ENCODE peak calls at places on chromosomes 16 and 17, in eight cellular contexts. O is aorta; N is SK-N-DZ; F is HuH-7; H is stimulated activated CD4-positive, alpha-beta T cell treated with anti-CD3 and anti-CD28 coated beads, TNF-alpha, amount 100 ng/mL, for 1 hour; I is activated naive CD4-positive, alpha-beta T cell treated with anti-CD3 and anti-CD28 coated beads, Interleukin-2, amount 10 ng/mL, durations not matched to agents 7 days and 5 days; C is fibroblast of the aortic adventitia; P is left ventricle myocardium inferior. M is an unnamed sample.

GRCh38 chr17:46212634-46213435 is 19.6 kb upstream of the KANSL1 start:
- DNase-seq in O (no peak), P (no peak), H (peak), C (peak), F (peak), I (peak), N (peak), M (peak)

GRCh38 chr16:67723151-67723915 is 4.2 kb upstream of the GFOD2 start:
- DNase-seq in N (no peak), P (no peak), H (no peak), C (no peak), I (no peak), F (no peak), O (peak), M (peak)

GRCh38 chr16:4972938-4973587 is 14.9 kb downstream of the SEC14L5 start:
- DNase-seq in C (no peak), F (no peak), N (peak), O (peak), I (no peak), P (no peak), H (no peak), M (no peak)

GRCh38 chr16:71882505-71883192 is 1.3 kb downstream of the ZNF821 start:
- DNase-seq in F (peak), H (peak), N (peak), P (no peak), C (peak), O (no peak), I (peak), M (peak)

GRCh38 chr17:78600181-78600651 is 23.0 kb upstream of the DNAH17 start:
- DNase-seq in F (no peak), O (peak), I (no peak), C (peak), N (no peak), P (no peak), H (no peak), M (no peak)

GRCh38 chr17:42459983-42460300 is 1.3 kb downstream of the ATP6V0A1 start:
- DNase-seq in F (no peak), P (no peak), H (no peak), O (no peak), I (peak), C (peak), N (peak), M (no peak)

GRCh38 chr17:80862341-80862969 is 129.2 kb upstream of the CHMP6 start:
- DNase-seq in I (no peak), P (no peak), O (peak), F (no peak), H (no peak), N (peak), C (no peak), M (no peak)

GRCh38 chr16:67169642-67170167 is 633 bp upstream of the NOL3 start:
- DNase-seq in I (peak), F (peak), C (no peak), O (no peak), H (no peak), P (no peak), N (peak), M (no peak)

GRCh38 chr17:71335212-71335611 is 785.6 kb upstream of the SOX9 start:
- DNase-seq in I (no peak), H (no peak), F (no peak), P (no peak), N (no peak), C (no peak), O (no peak), M (peak)

GRCh38 chr17:4043862-4044261 is 79.6 kb upstream of the ATP2A3 start:
- DNase-seq in P (no peak), N (no peak), F (no peak), I (peak), C (no peak), O (no peak), H (peak), M (no peak)

GRCh38 chr17:57114085-57114673 is 29.1 kb downstream of the AKAP1 start:
- DNase-seq in C (peak), N (peak), I (peak), P (peak), F (peak), H (peak), O (peak), M (peak)

GRCh38 chr17:70235252-70235651 is 65.9 kb downstream of the KCNJ2 start:
- DNase-seq in O (no peak), H (no peak), F (no peak), C (no peak), I (no peak), P (no peak), N (no peak), M (no peak)

GRCh38 chr17:55462711-55463110 is 41.1 kb upstream of the MMD start:
- DNase-seq in O (no peak), I (no peak), F (no peak), P (no peak), H (no peak), C (peak), N (no peak), M (no peak)

GRCh38 chr17:54920819-54921218 is 20.2 kb downstream of the TOM1L1 start:
- DNase-seq in H (no peak), F (no peak), P (no peak), N (no peak), C (no peak), O (no peak), I (no peak), M (no peak)

GRCh38 chr16:11291021-11291716 is 10.0 kb upstream of the PRM1 start:
- DNase-seq in F (no peak), I (no peak), O (no peak), H (no peak), P (no peak), C (no peak), N (no peak), M (no peak)

GRCh38 chr16:14545346-14545884 is 84.6 kb downstream of the PARN start:
- DNase-seq in H (no peak), N (no peak), F (no peak), I (no peak), O (no peak), P (no peak), C (no peak), M (no peak)

GRCh38 chr16:71263581-71263980 is 25.6 kb downstream of the CMTR2 start:
- DNase-seq in F (no peak), I (no peak), C (no peak), H (no peak), P (no peak), N (no peak), O (no peak), M (no peak)

GRCh38 chr16:88638323-88639230 is at the start of gene IL17C:
- DNase-seq in F (no peak), O (no peak), C (no peak), I (peak), H (no peak), P (no peak), N (no peak), M (peak)

M was measured in PC-3.